ENCODE peak calls at places on chromosomes 2 and 18, in seven cellular contexts. T is GM12878, A is SK-N-SH, H is HCT116, V is H1, N is HepG2, L is K562. O is an unnamed sample.

GRCh38 chr2:236366049-236366387 is 101.8 kb upstream of the ASB18 start:
- DNase-seq in T (no peak), A (no peak), H (no peak), V (no peak), N (no peak), L (no peak), O (no peak)

GRCh38 chr18:69557246-69557781 is 156.6 kb downstream of the DOK6 start:
- DNase-seq in T (no peak), A (no peak), H (no peak), V (no peak), N (no peak), L (no peak), O (no peak)

GRCh38 chr2:190446750-190447516 is 38.8 kb downstream of the MFSD6 start:
- DNase-seq in T (no peak), A (no peak), H (no peak), V (no peak), N (no peak), L (no peak), O (no peak)

GRCh38 chr18:5841518-5841917 is 53.8 kb downstream of the TMEM200C start:
- DNase-seq in T (no peak), A (no peak), H (no peak), V (no peak), N (no peak), L (no peak), O (no peak)

GRCh38 chr18:25136416-25137132 is 215.4 kb downstream of the ZNF521 start:
- DNase-seq in T (no peak), A (no peak), H (no peak), V (no peak), N (no peak), L (no peak), O (no peak)

GRCh38 chr2:70070557-70071268 is 16.6 kb upstream of the PCBP1 start:
- DNase-seq in T (no peak), A (peak), H (peak), V (no peak), N (peak), L (peak), O (peak)

GRCh38 chr2:102843759-102844443 is 82.1 kb downstream of the TMEM182 start:
- DNase-seq in T (no peak), A (peak), H (no peak), V (no peak), N (no peak), L (no peak), O (peak)

GRCh38 chr2:197159681-197160211 is 150.8 kb downstream of the ANKRD44 start:
- DNase-seq in T (no peak), A (no peak), H (peak), V (no peak), N (peak), L (no peak), O (no peak)

GRCh38 chr2:48721158-48721557 is 34.4 kb downstream of the LHCGR start:
- DNase-seq in T (no peak), A (no peak), H (no peak), V (no peak), N (no peak), L (no peak), O (no peak)

GRCh38 chr2:30394096-30394495 is 53.0 kb upstream of the LCLAT1 start:
- DNase-seq in T (no peak), A (no peak), H (no peak), V (no peak), N (no peak), L (no peak), O (no peak)

GRCh38 chr2:51103205-51103604 is 71.3 kb upstream of the NRXN1 start:
- DNase-seq in T (no peak), A (peak), H (peak), V (peak), N (peak), L (no peak), O (no peak)

GRCh38 chr2:63066838-63067237 is 16.2 kb downstream of the OTX1 start:
- DNase-seq in T (no peak), A (no peak), H (no peak), V (no peak), N (no peak), L (no peak), O (no peak)

GRCh38 chr2:223442874-223443273 is 159.3 kb downstream of the SCG2 start:
- DNase-seq in T (no peak), A (no peak), H (no peak), V (no peak), N (no peak), L (no peak), O (no peak)

GRCh38 chr2:174012347-174013309 is 47.5 kb upstream of the SP3 start:
- DNase-seq in T (no peak), A (no peak), H (no peak), V (no peak), N (no peak), L (no peak), O (no peak)

GRCh38 chr2:168060956-168061750 is 186.2 kb downstream of the STK39 start:
- DNase-seq in T (no peak), A (no peak), H (no peak), V (no peak), N (no peak), L (no peak), O (no peak)

GRCh38 chr2:175684466-175684865 is 317.6 kb downstream of the LNPK start:
- DNase-seq in T (no peak), A (no peak), H (no peak), V (peak), N (peak), L (no peak), O (peak)

GRCh38 chr18:3321133-3321812 is 59.3 kb downstream of the MYL12B start:
- DNase-seq in T (no peak), A (peak), H (no peak), V (no peak), N (no peak), L (no peak), O (no peak)

GRCh38 chr2:152421521-152422367 is 86.8 kb downstream of the FMNL2 start:
- DNase-seq in T (no peak), A (peak), H (peak), V (no peak), N (peak), L (no peak), O (no peak)

GRCh38 chr2:239143858-239144712 is 256.7 kb downstream of the HDAC4 start:
- DNase-seq in T (no peak), A (peak), H (peak), V (no peak), N (peak), L (peak), O (peak)

GRCh38 chr2:153311432-153311831 is 167.1 kb downstream of the RPRM start:
- DNase-seq in T (no peak), A (no peak), H (no peak), V (no peak), N (no peak), L (no peak), O (no peak)

GRCh38 chr18:74748809-74749208 is 151.1 kb downstream of the ZNF407 start:
- DNase-seq in T (no peak), A (no peak), H (no peak), V (no peak), N (no peak), L (no peak), O (no peak)

GRCh38 chr2:70904371-70905216 is 31.1 kb upstream of the ATP6V1B1 start:
- DNase-seq in T (no peak), A (no peak), H (no peak), V (no peak), N (no peak), L (no peak), O (no peak)

GRCh38 chr2:16466133-16466820 is 199.4 kb downstream of the CYRIA start:
- DNase-seq in T (no peak), A (no peak), H (no peak), V (no peak), N (no peak), L (no peak), O (no peak)

GRCh38 chr2:238458641-238459040 is 31.9 kb downstream of the ASB1 start:
- DNase-seq in T (no peak), A (no peak), H (no peak), V (no peak), N (no peak), L (no peak), O (no peak)

GRCh38 chr2:68412127-68412819 is 47.2 kb downstream of the PLEK start:
- DNase-seq in T (no peak), A (no peak), H (no peak), V (no peak), N (no peak), L (no peak), O (no peak)

GRCh38 chr2:74979844-74980243 is 21.4 kb downstream of the POLE4 start:
- DNase-seq in T (no peak), A (no peak), H (no peak), V (no peak), N (no peak), L (no peak), O (no peak)

GRCh38 chr2:119760237-119760807 is 600 bp downstream of the PTPN4 start:
- DNase-seq in T (no peak), A (no peak), H (no peak), V (no peak), N (peak), L (no peak), O (peak)

GRCh38 chr18:23964282-23965238 is 50.0 kb upstream of the TTC39C start:
- DNase-seq in T (no peak), A (no peak), H (peak), V (no peak), N (no peak), L (peak), O (peak)

GRCh38 chr2:191691016-191691725 is 13.2 kb downstream of the NABP1 start:
- DNase-seq in T (peak), A (peak), H (peak), V (no peak), N (peak), L (peak), O (peak)

GRCh38 chr2:237293966-237294365 is 120.0 kb downstream of the COL6A3 start:
- DNase-seq in T (no peak), A (no peak), H (no peak), V (no peak), N (no peak), L (no peak), O (no peak)

GRCh38 chr18:26225022-26225693 is 1.1 kb upstream of the TAF4B start:
- DNase-seq in T (no peak), A (no peak), H (peak), V (no peak), N (no peak), L (no peak), O (no peak)

GRCh38 chr2:240502430-240503121 is 55.2 kb downstream of the ANKMY1 start:
- DNase-seq in T (no peak), A (peak), H (no peak), V (no peak), N (no peak), L (no peak), O (no peak)

GRCh38 chr2:193806088-193806774 is 1611.5 kb upstream of the TMEFF2 start:
- DNase-seq in T (no peak), A (no peak), H (no peak), V (no peak), N (no peak), L (no peak), O (no peak)

GRCh38 chr18:44758821-44759624 is 78.3 kb downstream of the SETBP1 start:
- DNase-seq in T (peak), A (no peak), H (no peak), V (no peak), N (no peak), L (no peak), O (no peak)

GRCh38 chr2:48844418-48845155 is 89.1 kb upstream of the LHCGR start:
- DNase-seq in T (no peak), A (no peak), H (no peak), V (no peak), N (no peak), L (no peak), O (no peak)

GRCh38 chr2:227378371-227378782 is 729 bp downstream of the TM4SF20 start:
- DNase-seq in T (no peak), A (no peak), H (no peak), V (no peak), N (no peak), L (no peak), O (no peak)

GRCh38 chr18:46560671-46561045 is 96.4 kb downstream of the LOXHD1 start:
- DNase-seq in T (no peak), A (no peak), H (no peak), V (no peak), N (no peak), L (no peak), O (no peak)

GRCh38 chr18:46562674-46563192 is 94.3 kb downstream of the LOXHD1 start:
- DNase-seq in T (no peak), A (no peak), H (no peak), V (no peak), N (no peak), L (no peak), O (no peak)

GRCh38 chr18:46559296-46559695 is 97.7 kb downstream of the LOXHD1 start:
- DNase-seq in T (no peak), A (no peak), H (no peak), V (no peak), N (no peak), L (no peak), O (no peak)

GRCh38 chr18:46563317-46563716 is 93.7 kb downstream of the LOXHD1 start:
- DNase-seq in T (no peak), A (no peak), H (no peak), V (peak), N (no peak), L (no peak), O (no peak)

GRCh38 chr18:46559946-46560670 is 96.9 kb downstream of the LOXHD1 start:
- DNase-seq in T (no peak), A (no peak), H (no peak), V (no peak), N (no peak), L (no peak), O (no peak)
- TF ChIP-seq JUND in T (no peak), A (no peak), H (no peak), V (no peak), N (no peak), L (no peak), O (no peak)

GRCh38 chr18:32355896-32356295 is 114.8 kb downstream of the GAREM1 start:
- DNase-seq in T (no peak), A (no peak), H (no peak), V (no peak), N (no peak), L (no peak), O (no peak)

GRCh38 chr18:32346667-32347066 is 124.0 kb downstream of the GAREM1 start:
- DNase-seq in T (no peak), A (no peak), H (no peak), V (no peak), N (no peak), L (no peak), O (no peak)

GRCh38 chr18:32353257-32353656 is 117.4 kb downstream of the GAREM1 start:
- DNase-seq in T (no peak), A (no peak), H (no peak), V (no peak), N (no peak), L (no peak), O (no peak)

GRCh38 chr18:32349728-32350395 is 120.8 kb downstream of the GAREM1 start:
- DNase-seq in T (no peak), A (no peak), H (peak), V (no peak), N (peak), L (no peak), O (no peak)

GRCh38 chr18:32351014-32351413 is 119.7 kb downstream of the GAREM1 start:
- DNase-seq in T (no peak), A (no peak), H (no peak), V (no peak), N (no peak), L (no peak), O (no peak)
- TF ChIP-seq JUND in T (no peak), A (peak), H (no peak), V (no peak), N (no peak), L (no peak), O (no peak)

DNA sequence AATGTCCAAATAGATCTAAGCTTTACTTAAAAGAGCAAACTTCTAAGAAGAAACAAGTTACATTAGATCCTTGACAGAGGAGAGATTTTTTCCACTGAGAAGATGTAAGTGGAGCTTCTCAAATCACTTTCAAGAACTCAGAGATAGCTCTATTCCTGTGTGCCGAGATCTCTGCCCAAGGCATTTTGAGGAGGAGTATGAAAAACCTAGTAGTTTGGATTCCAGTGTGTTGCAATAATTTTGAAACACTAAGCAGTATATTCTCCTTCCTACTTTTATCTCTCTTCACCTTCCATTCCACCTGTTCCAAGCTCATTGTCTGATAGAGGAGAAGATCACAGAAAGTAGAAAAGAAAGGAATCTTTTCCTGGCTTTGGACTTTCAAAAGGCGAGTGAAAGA is 192.0 kb upstream of the TANK start:
- DNase-seq in T (no peak), A (no peak), H (no peak), V (no peak), N (no peak), L (no peak), O (no peak)
- TF ChIP-seq JUND in T (no peak), A (no peak), H (no peak), V (no peak), N (no peak), L (no peak), O (no peak)

GRCh38 chr2:55120634-55121359 is 70.5 kb upstream of the RTN4 start:
- DNase-seq in T (no peak), A (no peak), H (no peak), V (no peak), N (no peak), L (no peak), O (no peak)
- TF ChIP-seq JUND in T (no peak), A (no peak), H (no peak), V (no peak), N (no peak), L (peak), O (no peak)

O was measured in T47D.